ENCODE peak calls at places on chromosomes 11 and 22, in six cellular contexts. F, Y, D, R, E and B are unnamed samples. For H3K27me3 and H3K4me1, the result is how much of the 10 kb centered on the place peaks cover.

GRCh38 chr11:35347173-35347878 is 72.0 kb downstream of the SLC1A2 start:
- DNase-seq in F (no peak), Y (no peak), D (no peak), R (no peak), E (no peak), B (no peak)

GRCh38 chr11:129580278-129580677 is 204.6 kb downstream of the BARX2 start:
- DNase-seq in F (no peak), Y (no peak), D (no peak), R (no peak), E (no peak), B (no peak)

GRCh38 chr22:45518580-45518991 is 15.9 kb downstream of the FBLN1 start:
- DNase-seq in F (no peak), Y (no peak), D (no peak), R (no peak), E (no peak), B (no peak)

GRCh38 chr11:117074122-117074521 is 24.1 kb downstream of the SIK3 start:
- DNase-seq in F (no peak), Y (no peak), D (no peak), R (no peak), E (no peak), B (no peak)

GRCh38 chr11:119471329-119471728 is 48.4 kb upstream of the THY1 start:
- DNase-seq in F (peak), Y (no peak), D (no peak), R (no peak), E (no peak), B (peak)

GRCh38 chr22:41300661-41301060 is 664 bp upstream of the ZC3H7B start:
- DNase-seq in F (no peak), Y (no peak), D (no peak), R (no peak), E (no peak), B (no peak)

GRCh38 chr11:109317726-109318125 is 104.3 kb upstream of the C11orf87 start:
- DNase-seq in F (no peak), Y (no peak), D (no peak), R (no peak), E (no peak), B (no peak)

GRCh38 chr11:117497206-117497951 is 169.7 kb downstream of the CEP164 start:
- DNase-seq in F (no peak), Y (no peak), D (no peak), R (no peak), E (no peak), B (no peak)

GRCh38 chr22:40593460-40594273 is 42.9 kb downstream of the MRTFA start:
- DNase-seq in F (no peak), Y (no peak), D (no peak), R (no peak), E (no peak), B (no peak)

GRCh38 chr11:17581732-17582053 is 34.6 kb downstream of the OTOG start:
- DNase-seq in F (peak), Y (no peak), D (no peak), R (no peak), E (no peak), B (no peak)

GRCh38 chr11:35118906-35119305 is 20.1 kb upstream of the CD44 start:
- DNase-seq in F (no peak), Y (no peak), D (no peak), R (no peak), E (no peak), B (no peak)

GRCh38 chr11:75268626-75269366 is 28.2 kb downstream of the TPBGL start:
- DNase-seq in F (peak), Y (no peak), D (no peak), R (no peak), E (no peak), B (no peak)

GRCh38 chr11:47330002-47330911 is 22.2 kb downstream of the MYBPC3 start:
- DNase-seq in F (no peak), Y (peak), D (no peak), R (no peak), E (peak), B (no peak)

GRCh38 chr22:47233316-47234243 is 471.1 kb downstream of the TBC1D22A start:
- DNase-seq in F (no peak), Y (no peak), D (no peak), R (no peak), E (no peak), B (peak)

GRCh38 chr11:57571631-57572030 is 4.2 kb upstream of the UBE2L6 start:
- DNase-seq in F (no peak), Y (no peak), D (no peak), R (no peak), E (no peak), B (no peak)

GRCh38 chr22:36991220-36991619 is 28.0 kb downstream of the TST start:
- DNase-seq in F (no peak), Y (no peak), D (no peak), R (no peak), E (no peak), B (no peak)
- H3K27me3 ChIP-seq in F (under half), Y (under half), D (under half), R (under half), E (under half), B (under half)

GRCh38 chr11:71397328-71397860 is 50.8 kb downstream of the DHCR7 start:
- DNase-seq in F (no peak), Y (no peak), D (no peak), R (no peak), E (no peak), B (no peak)
- TF ChIP-seq POLR2A in F (no peak), Y (no peak), D (no peak), R (no peak), E (no peak), B (no peak)

GRCh38 chr22:29946220-29946619 is 63.2 kb downstream of the MTMR3 start:
- DNase-seq in F (no peak), Y (no peak), D (no peak), R (no peak), E (no peak), B (no peak)
- H3K4me1 ChIP-seq in F (under half), Y (under half), D (under half), R (under half), E (half or more), B (half or more)

DNA sequence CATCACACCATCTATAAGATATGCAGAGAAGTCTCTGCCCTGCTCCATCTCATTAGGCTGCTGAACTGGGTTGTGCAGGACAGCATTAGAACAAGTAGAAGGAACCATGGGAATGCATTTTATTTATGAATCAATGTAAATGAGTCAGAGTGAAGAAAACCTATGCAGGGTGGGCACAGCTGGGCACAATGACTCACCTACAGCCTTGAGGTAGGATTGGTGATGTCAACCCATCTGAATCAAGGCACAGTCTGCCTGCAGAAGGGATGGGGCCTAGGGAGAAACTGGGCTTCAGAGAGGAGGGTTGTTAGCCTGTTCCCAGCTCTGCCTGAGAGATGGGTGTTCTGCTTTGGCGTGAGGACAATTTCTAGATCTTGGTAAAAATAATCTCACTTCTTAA is 123.4 kb downstream of the CSNK2A3 start:
- DNase-seq in F (no peak), Y (no peak), D (no peak), R (no peak), E (no peak), B (no peak)
- H3K27me3 ChIP-seq in F (under half), Y (under half), D (under half), R (under half), E (under half), B (under half)